ENCODE peak calls at places on chromosomes 2 and 18, in six cellular contexts. E, K, C, N, U and R are unnamed samples. For H3K4me1 and H3K27me3, the result is how much of the 10 kb centered on the place peaks cover.

GRCh38 chr2:47088371-47089082 is 66.6 kb downstream of the STPG4 start:
- DNase-seq in E (no peak), C (peak), N (no peak), K (no peak), U (no peak), R (no peak)

GRCh38 chr2:42238644-42239288 is 69.6 kb downstream of the EML4 start:
- DNase-seq in N (peak), K (peak), C (peak), E (no peak), U (no peak), R (peak)

GRCh38 chr18:48052845-48053244 is 122.4 kb upstream of the SMAD2 start:
- DNase-seq in U (no peak), E (peak), N (no peak), K (no peak), C (no peak), R (no peak)

GRCh38 chr2:194621945-194622344 is 1035.1 kb upstream of the SLC39A10 start:
- DNase-seq in K (peak), E (no peak), C (no peak), N (no peak), U (no peak), R (no peak)

GRCh38 chr2:26612522-26613240 is 28.5 kb downstream of the CIB4 start:
- DNase-seq in E (no peak), U (peak), N (peak), K (no peak), C (peak), R (no peak)

GRCh38 chr18:73614812-73615211 is 532.8 kb downstream of the FBXO15 start:
- DNase-seq in C (no peak), N (no peak), E (no peak), K (no peak), U (no peak), R (no peak)

GRCh38 chr2:160035125-160035524 is 27.3 kb downstream of the PLA2R1 start:
- DNase-seq in N (no peak), U (no peak), K (no peak), E (no peak), C (no peak), R (no peak)

GRCh38 chr2:13260401-13260800 is 543.7 kb downstream of the TRIB2 start:
- DNase-seq in K (no peak), E (no peak), N (no peak), C (no peak), U (no peak), R (no peak)

GRCh38 chr2:65204461-65205230 is 23.0 kb upstream of the ACTR2 start:
- DNase-seq in E (peak), N (no peak), C (no peak), K (no peak), U (no peak), R (no peak)

DNA sequence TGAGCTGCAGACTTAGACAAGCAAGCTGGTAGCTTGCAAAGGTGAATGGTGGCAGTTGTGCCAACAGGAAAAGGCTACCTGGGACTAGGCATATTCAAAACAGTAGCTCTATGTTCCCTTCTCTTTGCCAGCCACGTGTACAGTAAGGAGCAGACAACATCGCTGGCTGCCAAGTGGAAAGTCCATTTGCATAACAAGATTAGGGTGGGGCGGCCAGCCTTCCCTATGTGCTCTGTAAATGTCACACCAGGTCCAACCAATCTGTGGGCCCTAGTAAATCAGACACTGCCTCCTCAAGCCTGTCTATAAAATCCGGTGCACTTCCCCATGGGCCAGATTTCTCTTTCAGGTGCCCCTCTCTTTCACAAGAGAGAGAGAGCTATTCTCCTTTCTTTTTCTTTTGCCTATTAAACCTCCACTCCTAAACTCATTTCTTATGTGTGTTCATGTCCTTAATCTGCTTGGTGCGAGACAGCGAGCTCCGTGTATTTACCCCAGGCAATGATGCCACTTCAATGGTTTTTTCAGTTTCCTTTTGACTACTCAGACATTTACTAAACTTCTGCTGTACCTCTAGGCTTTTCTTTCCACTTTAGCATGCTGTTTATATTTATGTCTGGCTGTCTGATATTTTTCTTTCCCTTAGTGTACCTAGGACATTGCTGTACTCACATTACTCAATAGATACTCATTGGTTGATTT is 297.4 kb upstream of the GCFC2 start:
- DNase-seq in U (no peak), K (peak), E (no peak), C (no peak), N (peak), R (no peak)
- H3K4me1 ChIP-seq in U (under half), K (under half), E (under half), C (under half), N (under half), R (under half)

GRCh38 chr18:49612515-49613033 is 50.7 kb downstream of the LIPG start:
- DNase-seq in U (no peak), N (no peak), E (no peak), K (peak), C (no peak), R (no peak)
- H3K4me3 ChIP-seq in U (no peak), N (no peak), E (no peak), K (peak), C (no peak), R (no peak)

DNA sequence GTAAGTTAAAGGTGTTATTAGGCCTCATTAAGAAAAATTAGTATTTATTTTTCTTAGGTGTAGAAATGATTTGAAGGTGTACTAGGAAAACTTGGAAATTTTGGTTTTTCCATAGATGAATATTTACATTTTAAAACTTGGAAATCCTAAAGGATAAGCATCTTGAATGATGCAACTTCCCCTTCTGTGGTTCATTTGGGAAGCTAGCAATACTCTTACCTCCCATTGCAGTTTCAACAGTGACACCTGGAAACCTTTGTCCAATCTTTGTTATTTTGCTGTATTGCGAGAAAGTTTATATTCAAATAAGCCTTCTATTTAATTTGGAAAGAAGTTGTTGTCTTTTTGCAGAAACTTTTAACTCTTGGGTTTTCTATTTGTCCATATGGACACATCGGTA is 68.5 kb downstream of the ZEB2 start:
- DNase-seq in E (no peak), C (no peak), K (no peak), U (no peak), N (no peak), R (no peak)
- H3K27me3 ChIP-seq in E (under half), C (under half), K (under half), U (under half), N (under half), R (under half)

GRCh38 chr2:174836345-174836999 is 72.2 kb upstream of the CHRNA1 start:
- DNase-seq in C (no peak), N (no peak), U (no peak), K (no peak), E (no peak), R (no peak)

GRCh38 chr2:174840436-174840835 is 76.2 kb upstream of the CHRNA1 start:
- DNase-seq in K (no peak), U (no peak), E (no peak), N (no peak), C (no peak), R (no peak)

GRCh38 chr2:174841931-174842330 is 77.7 kb upstream of the CHRNA1 start:
- DNase-seq in N (no peak), C (no peak), E (no peak), K (no peak), U (no peak), R (no peak)

GRCh38 chr2:174842496-174842895 is 78.2 kb upstream of the CHRNA1 start:
- DNase-seq in C (no peak), U (no peak), N (no peak), K (no peak), E (no peak), R (no peak)

DNA sequence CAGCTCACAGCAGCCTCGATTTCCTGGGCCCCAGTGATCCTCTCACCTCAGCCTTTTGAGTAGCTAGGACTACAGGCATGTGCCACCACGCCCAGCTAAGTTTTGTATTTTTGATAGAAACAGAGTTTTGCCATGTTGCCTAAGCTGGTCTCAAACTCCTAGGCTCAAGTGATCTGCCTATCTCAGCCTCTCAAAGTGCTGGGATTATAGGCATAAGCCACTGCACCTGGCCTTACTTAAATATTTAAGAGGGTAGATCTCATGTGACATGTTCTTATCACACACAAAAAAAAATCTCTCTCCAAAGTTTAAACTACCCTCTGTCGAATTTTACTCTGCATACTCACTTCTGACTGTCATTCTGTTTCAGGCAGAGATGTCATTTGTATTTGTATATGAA is 75.4 kb upstream of the CHRNA1 start:
- DNase-seq in N (no peak), C (no peak), K (no peak), E (no peak), U (no peak), R (no peak)
- H3K4me1 ChIP-seq in N (under half), C (under half), K (under half), E (under half), U (under half), R (under half)

GRCh38 chr2:206213514-206213845 is 53.8 kb downstream of the EEF1B2 start:
- DNase-seq in N (no peak), U (no peak), K (no peak), C (no peak), E (no peak), R (no peak)
- H3K4me3 ChIP-seq in N (no peak), U (no peak), K (peak), C (peak), E (no peak), R (no peak)

DNA sequence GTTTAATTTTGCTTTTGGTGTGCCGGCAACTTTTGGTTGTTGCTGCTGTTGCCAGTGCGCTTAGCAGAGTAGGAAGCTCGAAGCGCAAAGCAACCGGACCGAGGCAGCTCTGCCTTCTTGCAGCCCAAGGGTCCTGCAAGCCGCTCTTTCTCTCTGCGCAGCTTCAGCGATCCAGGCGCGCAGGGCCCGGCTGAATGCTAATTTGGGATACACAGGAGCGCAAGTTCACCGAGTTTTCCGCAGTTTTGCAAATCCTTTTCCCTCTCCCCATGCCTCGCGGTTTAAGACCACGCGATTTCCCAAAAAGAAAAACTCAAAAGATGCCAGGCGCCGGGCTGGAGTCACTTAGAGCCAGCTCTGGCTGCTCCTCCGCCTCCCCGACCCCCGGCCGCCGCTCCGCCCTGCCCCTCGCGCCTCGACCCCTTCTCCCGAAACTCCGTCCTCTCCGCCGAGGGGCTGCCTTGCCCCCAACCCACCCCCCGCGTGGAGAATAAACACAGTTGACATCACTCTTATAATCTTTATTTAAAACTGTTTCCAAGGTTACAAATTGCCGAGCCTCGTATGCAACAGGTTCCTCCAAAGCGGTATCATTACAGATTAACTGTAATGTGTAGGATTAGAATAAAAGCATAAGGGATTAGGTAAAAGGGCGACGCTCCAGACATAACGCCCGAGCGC is 13.4 kb upstream of the SIX3 start:
- DNase-seq in U (no peak), N (no peak), K (peak), E (no peak), C (no peak), R (no peak)
- H3K27me3 ChIP-seq in U (half or more), N (under half), K (half or more), E (under half), C (half or more), R (under half)